ENCODE peak calls at places on chromosome 9, in six cellular contexts. One of them, this sample, is unnamed.
A peak's percentile ranks its signal among the peaks of the same experiment; 100 is the strongest.

GRCh38 chr9:127968046-127968445 is 12.7 kb downstream of the EEIG1 start:
- DNase-seq in astrocyte of the spinal cord: peak; percentile 61
- DNase-seq in HEK293T: no peak
- DNase-seq in NCI-H1436: no peak
- DNase-seq in NCI-H2081: no peak
- DNase-seq in ACHN: peak; percentile 58
- DNase-seq in this sample: no peak

GRCh38 chr9:6224393-6225154 is 9.0 kb downstream of the IL33 start:
- DNase-seq in astrocyte of the spinal cord: no peak
- DNase-seq in HEK293T: no peak
- DNase-seq in NCI-H1436: no peak
- DNase-seq in NCI-H2081: no peak
- DNase-seq in ACHN: no peak
- DNase-seq in this sample: no peak

GRCh38 chr9:21155501-21155900 is 11.0 kb downstream of the IFNA21 start:
- DNase-seq in astrocyte of the spinal cord: peak; percentile 16
- DNase-seq in HEK293T: no peak
- DNase-seq in NCI-H1436: no peak
- DNase-seq in NCI-H2081: no peak
- DNase-seq in ACHN: no peak
- DNase-seq in this sample: no peak

GRCh38 chr9:115923903-115924668 is 229.5 kb upstream of the PAPPA start:
- DNase-seq in astrocyte of the spinal cord: peak; percentile 89
- DNase-seq in HEK293T: no peak
- DNase-seq in NCI-H1436: no peak
- DNase-seq in NCI-H2081: peak; percentile 8
- DNase-seq in ACHN: no peak
- DNase-seq in this sample: peak; percentile 56

GRCh38 chr9:5622019-5622418 is 6.9 kb upstream of the RIC1 start:
- DNase-seq in astrocyte of the spinal cord: peak; percentile 81
- DNase-seq in HEK293T: no peak
- DNase-seq in NCI-H1436: no peak
- DNase-seq in NCI-H2081: no peak
- DNase-seq in ACHN: no peak
- DNase-seq in this sample: no peak

GRCh38 chr9:92170848-92171247 is 55.6 kb upstream of the SPTLC1 start:
- DNase-seq in astrocyte of the spinal cord: no peak
- DNase-seq in HEK293T: no peak
- DNase-seq in NCI-H1436: no peak
- DNase-seq in NCI-H2081: no peak
- DNase-seq in ACHN: no peak
- DNase-seq in this sample: no peak

GRCh38 chr9:125805057-125805456 is 57.9 kb downstream of the PBX3 start:
- DNase-seq in astrocyte of the spinal cord: peak; percentile 64
- DNase-seq in HEK293T: no peak
- DNase-seq in NCI-H1436: no peak
- DNase-seq in NCI-H2081: no peak
- DNase-seq in ACHN: no peak
- DNase-seq in this sample: no peak

GRCh38 chr9:13863112-13863511 is 450.8 kb downstream of the NFIB start:
- DNase-seq in astrocyte of the spinal cord: no peak
- DNase-seq in HEK293T: no peak
- DNase-seq in NCI-H1436: no peak
- DNase-seq in NCI-H2081: no peak
- DNase-seq in ACHN: no peak
- DNase-seq in this sample: no peak

This sample was measured in right lobe of liver.